ENCODE peak calls at places on chromosomes 3 and 15, in ten cellular contexts. Z is heart right ventricle; T is mesothelial cell of epicardium; I is caudate nucleus; X is stimulated activated naive CD4-positive, alpha-beta T cell; O is left cardiac atrium; S is naive thymus-derived CD8-positive, alpha-beta T cell; A is HTR-8/SVneo; R is activated gamma-delta T cell treated with Interleukin-2 at 50 U/mL for 16 hours; G is GM10248. N is an unnamed sample.

GRCh38 chr3:42066516-42067181 is 24.5 kb upstream of the TRAK1 start:
- DNase-seq in Z (peak; percentile 73), T (no peak), I (no peak), X (no peak), O (no peak), S (no peak), A (no peak), R (no peak), G (peak; percentile 31), N (no peak)

GRCh38 chr15:35329521-35329921 is 216.4 kb downstream of the DPH6 start:
- DNase-seq in Z (no peak), T (no peak), I (no peak), X (no peak), O (no peak), S (no peak), A (no peak), R (no peak), G (no peak), N (no peak)

GRCh38 chr3:143951351-143951971 is 20.2 kb upstream of the DIPK2A start:
- DNase-seq in Z (no peak), T (no peak), I (no peak), X (peak; percentile 47), O (no peak), S (no peak), A (peak; percentile 4), R (peak; percentile 21), G (peak; percentile 15), N (peak; percentile 33)

GRCh38 chr3:178513539-178514410 is 22.5 kb upstream of the KCNMB2 start:
- DNase-seq in Z (peak; percentile 44), T (no peak), I (no peak), X (no peak), O (no peak), S (no peak), A (no peak), R (no peak), G (no peak), N (no peak)

GRCh38 chr15:100204771-100205170 is 137.0 kb downstream of the ADAMTS17 start:
- DNase-seq in Z (no peak), T (no peak), I (no peak), X (no peak), O (no peak), S (no peak), A (no peak), R (no peak), G (no peak), N (no peak)

GRCh38 chr3:119240101-119240581 is 537 bp downstream of the B4GALT4 start:
- DNase-seq in Z (peak; percentile 42), T (no peak), I (no peak), X (no peak), O (peak; percentile 42), S (no peak), A (peak; percentile 17), R (no peak), G (peak; percentile 24), N (peak; percentile 6)

GRCh38 chr3:30890907-30891306 is 3.6 kb downstream of the GADL1 start:
- DNase-seq in Z (no peak), T (no peak), I (no peak), X (no peak), O (no peak), S (no peak), A (no peak), R (no peak), G (no peak), N (no peak)

GRCh38 chr3:194487289-194488006 is 646 bp upstream of the ATP13A3 start:
- DNase-seq in Z (peak; percentile 31), T (no peak), I (no peak), X (peak; percentile 67), O (peak; percentile 73), S (peak; percentile 24), A (no peak), R (peak; percentile 27), G (peak; percentile 68), N (peak; percentile 37)

GRCh38 chr15:67967871-67968423 is 86.2 kb upstream of the PIAS1 start:
- DNase-seq in Z (peak; percentile 77), T (peak; percentile 62), I (peak; percentile 85), X (no peak), O (peak; percentile 87), S (no peak), A (peak; percentile 70), R (peak; percentile 7), G (peak; percentile 62), N (peak; percentile 88)

GRCh38 chr3:130379274-130379673 is 33.8 kb downstream of the COL6A5 start:
- DNase-seq in Z (no peak), T (no peak), I (no peak), X (no peak), O (no peak), S (no peak), A (no peak), R (no peak), G (no peak), N (no peak)

GRCh38 chr15:32818758-32819405 is 101.1 kb downstream of the GREM1 start:
- DNase-seq in Z (no peak), T (no peak), I (no peak), X (no peak), O (no peak), S (no peak), A (peak; percentile 63), R (no peak), G (no peak), N (peak; percentile 8)

GRCh38 chr3:12384451-12385233 is 95.8 kb downstream of the PPARG start:
- DNase-seq in Z (no peak), T (no peak), I (no peak), X (no peak), O (no peak), S (no peak), A (no peak), R (no peak), G (no peak), N (no peak)

GRCh38 chr15:85010472-85011209 is 29.0 kb downstream of the PDE8A start:
- DNase-seq in Z (no peak), T (no peak), I (no peak), X (no peak), O (no peak), S (no peak), A (no peak), R (no peak), G (no peak), N (no peak)

GRCh38 chr15:81751321-81751720 is 294.5 kb downstream of the MEX3B start:
- DNase-seq in Z (no peak), T (no peak), I (no peak), X (no peak), O (no peak), S (no peak), A (no peak), R (no peak), G (no peak), N (no peak)

GRCh38 chr3:152436707-152437615 is 168.2 kb downstream of the MBNL1 start:
- DNase-seq in Z (no peak), T (no peak), I (no peak), X (no peak), O (no peak), S (no peak), A (no peak), R (no peak), G (no peak), N (no peak)

GRCh38 chr3:13018039-13018431 is 55.2 kb downstream of the IQSEC1 start:
- DNase-seq in Z (no peak), T (no peak), I (no peak), X (no peak), O (peak; percentile 59), S (no peak), A (no peak), R (no peak), G (no peak), N (peak; percentile 42)

GRCh38 chr3:152835311-152836102 is 576 bp downstream of the P2RY1 start:
- DNase-seq in Z (peak; percentile 61), T (peak; percentile 23), I (peak; percentile 37), X (no peak), O (peak; percentile 75), S (no peak), A (peak; percentile 18), R (no peak), G (peak; percentile 69), N (peak; percentile 57)

GRCh38 chr3:179713643-179714090 is 60.8 kb downstream of the USP13 start:
- DNase-seq in Z (no peak), T (no peak), I (no peak), X (no peak), O (no peak), S (no peak), A (no peak), R (no peak), G (no peak), N (no peak)

GRCh38 chr15:82621970-82622369 is 25.2 kb downstream of the CPEB1 start:
- DNase-seq in Z (no peak), T (no peak), I (no peak), X (no peak), O (no peak), S (no peak), A (no peak), R (no peak), G (no peak), N (no peak)

GRCh38 chr3:104069114-104069513 is 1297.6 kb upstream of the ALCAM start:
- DNase-seq in Z (no peak), T (no peak), I (no peak), X (no peak), O (no peak), S (no peak), A (peak; percentile 9), R (no peak), G (no peak), N (no peak)

GRCh38 chr15:71753346-71753745 is 57.0 kb upstream of the NR2E3 start:
- DNase-seq in Z (no peak), T (no peak), I (no peak), X (no peak), O (no peak), S (no peak), A (no peak), R (no peak), G (no peak), N (no peak)

GRCh38 chr3:4511491-4512251 is 18.5 kb downstream of the ITPR1 start:
- DNase-seq in Z (no peak), T (no peak), I (no peak), X (no peak), O (no peak), S (no peak), A (no peak), R (no peak), G (no peak), N (peak; percentile 39)

GRCh38 chr3:197499427-197499826 is 56.3 kb downstream of the BDH1 start:
- DNase-seq in Z (no peak), T (no peak), I (no peak), X (no peak), O (no peak), S (no peak), A (no peak), R (no peak), G (no peak), N (no peak)

GRCh38 chr3:45123030-45123429 is 23.1 kb downstream of the CDCP1 start:
- DNase-seq in Z (no peak), T (no peak), I (no peak), X (no peak), O (no peak), S (no peak), A (peak; percentile 54), R (no peak), G (peak; percentile 57), N (no peak)

GRCh38 chr3:129961142-129961541 is 13.4 kb upstream of the TRH start:
- DNase-seq in Z (no peak), T (no peak), I (no peak), X (no peak), O (no peak), S (no peak), A (no peak), R (no peak), G (no peak), N (no peak)

GRCh38 chr15:37109952-37110630 is 9.7 kb upstream of the MEIS2 start:
- DNase-seq in Z (peak; percentile 55), T (no peak), I (peak; percentile 52), X (no peak), O (peak; percentile 55), S (no peak), A (no peak), R (no peak), G (no peak), N (no peak)